ENCODE peak calls at places on chromosome 1, in seven cellular contexts. N is fibroblast of lung, H is MM.1S, K is IMR-90, I is neuronal stem cell, S is H9, G is PC-3. J is an unnamed sample. For H3K4me1, the result is how much of the 10 kb centered on the place peaks cover.

GRCh38 chr1:116748272-116748671 is 6.0 kb upstream of the CD2 start:
- DNase-seq in N (no peak), H (no peak), K (no peak), I (no peak), S (no peak), G (no peak), J (no peak)

GRCh38 chr1:219621047-219621786 is 8.3 kb upstream of the ZC3H11B start:
- DNase-seq in N (no peak), H (no peak), K (no peak), I (no peak), S (no peak), G (peak), J (no peak)

GRCh38 chr1:12005488-12006166 is 13.7 kb upstream of the MIIP start:
- DNase-seq in N (no peak), H (no peak), K (no peak), I (no peak), S (no peak), G (no peak), J (no peak)

GRCh38 chr1:62882161-62882560 is 98.2 kb downstream of the ATG4C start:
- DNase-seq in N (no peak), H (no peak), K (no peak), I (no peak), S (no peak), G (no peak), J (no peak)

GRCh38 chr1:186375929-186376330 is 292 bp downstream of the ODR4 start:
- DNase-seq in N (no peak), H (no peak), K (no peak), I (no peak), S (no peak), G (no peak), J (no peak)

GRCh38 chr1:58013237-58013636 is 533.3 kb downstream of the OMA1 start:
- DNase-seq in N (no peak), H (no peak), K (no peak), I (no peak), S (peak), G (no peak), J (no peak)

GRCh38 chr1:16491056-16491675 is 22.9 kb downstream of the RNU1-1 start:
- DNase-seq in N (no peak), H (no peak), K (no peak), I (no peak), S (no peak), G (no peak), J (no peak)

GRCh38 chr1:113390871-113391642 is 742 bp downstream of the MAGI3 start:
- DNase-seq in N (no peak), H (peak), K (no peak), I (no peak), S (peak), G (peak), J (peak)

GRCh38 chr1:204325944-204326343 is 33.8 kb downstream of the PLEKHA6 start:
- DNase-seq in N (no peak), H (no peak), K (no peak), I (no peak), S (no peak), G (no peak), J (no peak)

GRCh38 chr1:32500387-32501209 is 35.7 kb downstream of the ZBTB8B start:
- DNase-seq in N (peak), H (peak), K (peak), I (peak), S (peak), G (peak), J (peak)
- H3K9ac ChIP-seq in N (peak), H (peak), K (peak), I (peak), S (peak), G (peak), J (peak)

GRCh38 chr1:22808846-22809501 is 98.3 kb downstream of the EPHB2 start:
- DNase-seq in N (peak), H (no peak), K (peak), I (no peak), S (no peak), G (peak), J (peak)

GRCh38 chr1:22809783-22810182 is 99.1 kb downstream of the EPHB2 start:
- DNase-seq in N (no peak), H (no peak), K (no peak), I (no peak), S (no peak), G (no peak), J (no peak)

GRCh38 chr1:22808186-22808845 is 97.7 kb downstream of the EPHB2 start:
- DNase-seq in N (peak), H (no peak), K (peak), I (no peak), S (no peak), G (peak), J (no peak)

GRCh38 chr1:22812092-22812880 is 101.6 kb downstream of the EPHB2 start:
- DNase-seq in N (no peak), H (no peak), K (no peak), I (no peak), S (no peak), G (no peak), J (no peak)

DNA sequence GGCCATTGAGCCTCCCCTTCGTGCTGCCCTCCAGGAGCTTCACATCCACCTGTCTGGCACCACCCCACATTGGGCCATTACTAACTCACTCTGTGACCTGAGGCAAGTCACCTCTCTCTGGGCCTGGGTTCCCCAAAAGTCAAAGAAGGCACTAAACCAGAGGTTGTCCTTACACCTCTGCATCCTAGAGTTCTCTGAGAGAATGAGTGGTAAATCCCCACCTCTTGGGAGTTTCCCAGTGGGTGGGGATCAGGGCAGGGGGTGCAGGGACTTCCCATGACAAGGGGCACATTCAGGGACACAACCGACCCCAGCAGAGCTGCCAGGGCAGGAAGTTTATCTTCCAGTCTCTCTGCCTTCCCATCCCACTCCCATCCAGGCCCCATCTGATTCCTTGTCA is 99.7 kb downstream of the EPHB2 start:
- DNase-seq in N (no peak), H (no peak), K (no peak), I (no peak), S (no peak), G (no peak), J (no peak)
- H3K4me1 ChIP-seq in N (under half), H (under half), K (under half), I (under half), S (under half), G (under half), J (under half)

DNA sequence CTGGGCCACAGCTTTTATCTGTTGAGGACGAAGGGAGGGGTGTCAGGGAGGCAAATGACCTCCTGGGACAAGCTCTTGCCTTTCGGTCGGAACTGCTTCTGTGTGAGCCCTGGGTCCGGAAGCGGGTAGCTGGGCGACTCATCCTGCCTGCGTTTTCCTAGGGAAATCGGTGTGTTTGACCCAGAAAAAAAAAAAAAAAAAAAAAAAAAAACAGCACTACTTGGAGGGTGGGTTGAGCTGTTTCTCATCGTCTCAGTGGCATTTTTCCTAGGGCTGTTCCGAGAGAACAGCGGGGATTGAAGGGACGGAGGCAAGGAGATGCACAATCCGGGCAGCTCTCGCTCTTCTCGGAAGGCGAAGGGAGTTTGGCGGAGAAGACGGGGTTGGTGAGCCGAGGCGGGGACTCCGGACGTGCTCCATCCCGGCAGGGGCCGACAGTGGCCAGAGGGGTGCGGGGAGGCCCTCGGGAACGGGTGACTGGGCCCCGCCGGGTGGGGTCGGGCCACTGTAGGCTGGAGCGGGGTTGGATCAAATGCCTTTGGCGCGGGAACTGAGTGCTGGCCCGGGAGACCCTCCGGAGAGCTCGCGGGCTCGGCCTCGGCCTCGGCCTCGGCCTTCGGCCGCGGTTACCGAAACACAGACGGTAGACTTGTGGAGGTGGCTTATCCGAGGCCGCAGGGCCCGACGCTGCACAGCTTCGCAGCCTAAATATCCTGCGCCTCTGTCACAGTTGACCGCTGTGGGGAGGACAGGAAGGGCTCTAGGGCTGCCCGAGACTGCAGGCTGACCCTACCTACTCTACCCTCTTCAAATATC is 2.4 kb upstream of the BARHL2 start:
- DNase-seq in N (no peak), H (no peak), K (no peak), I (no peak), S (peak), G (no peak), J (no peak)
- H3K9ac ChIP-seq in N (no peak), H (no peak), K (no peak), I (no peak), S (no peak), G (no peak), J (no peak)

GRCh38 chr1:8012955-8013354 is 13.2 kb downstream of the ERRFI1 start:
- DNase-seq in N (no peak), H (no peak), K (no peak), I (no peak), S (no peak), G (no peak), J (no peak)
- H3K4me1 ChIP-seq in N (under half), H (under half), K (under half), I (under half), S (under half), G (under half), J (half or more)

GRCh38 chr1:248858096-248858890 is 592 bp downstream of the ZNF692 start:
- DNase-seq in N (peak), H (peak), K (peak), I (peak), S (peak), G (peak), J (peak)
- H3K9ac ChIP-seq in N (peak), H (peak), K (peak), I (peak), S (peak), G (peak), J (peak)

GRCh38 chr1:14926818-14927555 is 226.6 kb upstream of the TMEM51 start:
- DNase-seq in N (no peak), H (no peak), K (no peak), I (no peak), S (no peak), G (no peak), J (no peak)

GRCh38 chr1:14926214-14926613 is 227.3 kb upstream of the TMEM51 start:
- DNase-seq in N (no peak), H (no peak), K (peak), I (no peak), S (no peak), G (no peak), J (peak)

GRCh38 chr1:14924012-14924452 is 229.5 kb upstream of the TMEM51 start:
- DNase-seq in N (peak), H (peak), K (peak), I (no peak), S (peak), G (peak), J (peak)

GRCh38 chr1:14924455-14925325 is 228.9 kb upstream of the TMEM51 start:
- DNase-seq in N (peak), H (peak), K (peak), I (no peak), S (no peak), G (peak), J (peak)

DNA sequence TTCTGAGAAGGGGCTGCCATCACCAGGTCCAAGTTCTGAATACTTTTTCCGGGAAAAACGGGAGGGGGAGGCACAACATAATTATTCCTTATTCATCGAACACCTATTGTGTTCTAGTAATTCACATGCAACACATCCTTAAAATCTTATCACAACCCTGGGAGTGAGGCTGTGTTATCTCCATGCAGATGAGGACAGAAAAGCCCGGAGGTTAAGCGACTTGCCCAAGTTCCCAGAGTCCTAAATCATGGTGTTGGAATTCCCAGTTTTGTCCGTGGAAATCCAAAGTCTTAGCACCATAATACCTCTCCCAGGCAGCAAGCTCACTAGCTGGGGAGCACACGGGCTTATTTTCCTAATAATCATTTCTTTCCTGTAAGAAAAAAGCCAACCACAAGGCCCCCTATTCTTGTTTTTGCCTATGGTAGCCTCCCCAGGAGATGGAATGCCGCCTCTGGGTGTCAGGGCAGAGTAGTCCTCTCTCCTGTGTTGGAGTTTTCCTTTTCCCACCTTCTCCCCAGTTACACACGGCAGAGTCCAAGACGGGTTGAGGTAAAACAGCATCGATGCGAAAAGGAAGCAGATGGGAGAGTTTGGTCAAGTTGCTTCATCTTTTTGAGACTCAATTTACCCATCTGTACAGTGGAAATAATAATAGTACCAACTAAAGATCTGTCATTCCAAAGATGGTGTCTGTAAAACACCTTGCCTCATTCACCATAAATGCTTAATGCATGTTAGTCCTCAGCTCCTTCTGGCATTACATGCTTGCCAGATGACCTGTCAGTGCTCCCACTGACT is 228.0 kb upstream of the TMEM51 start:
- DNase-seq in N (no peak), H (no peak), K (no peak), I (no peak), S (no peak), G (no peak), J (no peak)
- H3K4me1 ChIP-seq in N (under half), H (under half), K (under half), I (under half), S (under half), G (under half), J (under half)

DNA sequence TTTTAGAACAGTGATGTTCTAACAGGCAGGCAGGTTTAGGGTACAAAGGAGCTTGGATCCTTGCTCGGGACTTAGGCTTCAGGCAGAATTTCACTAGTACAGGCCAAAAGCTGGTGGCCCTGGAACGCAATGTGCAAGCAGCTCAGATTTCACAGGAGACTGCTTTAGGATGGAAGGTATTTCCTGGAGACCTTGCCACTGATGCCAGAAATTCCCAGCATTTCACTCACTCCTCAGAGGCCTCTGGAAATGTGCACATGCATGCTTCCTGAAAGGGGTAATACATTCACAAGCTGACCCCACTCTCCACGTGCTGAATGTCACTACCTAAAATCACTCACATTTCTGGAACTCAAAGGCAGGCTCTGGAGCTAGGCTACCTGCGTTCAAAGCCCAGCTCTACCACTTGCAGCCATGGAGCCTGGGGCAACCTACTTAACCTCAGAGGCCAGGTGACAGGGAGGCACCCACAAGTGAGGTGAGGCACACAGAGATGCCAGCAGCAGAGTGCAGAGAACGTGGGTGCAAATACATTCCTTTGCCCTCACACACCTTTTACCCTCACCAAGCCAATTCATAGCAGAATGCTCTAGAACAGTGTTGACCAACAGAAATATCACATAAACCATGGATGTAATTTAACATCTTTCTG is 56.5 kb downstream of the CDC7 start:
- DNase-seq in N (peak), H (no peak), K (peak), I (no peak), S (no peak), G (no peak), J (peak)
- H3K9ac ChIP-seq in N (no peak), H (no peak), K (no peak), I (no peak), S (no peak), G (no peak), J (no peak)

GRCh38 chr1:61053712-61054608 is 28.4 kb upstream of the NFIA start:
- DNase-seq in N (no peak), H (no peak), K (no peak), I (no peak), S (peak), G (no peak), J (no peak)
- H3K4me1 ChIP-seq in N (under half), H (under half), K (under half), I (under half), S (under half), G (under half), J (under half)

J was measured in adipocyte.